ENCODE peak calls at places on chromosomes 3 and 15, in seven cellular contexts. L is adrenal gland, X is NB4, V is heart left ventricle, U is A549, D is uterus, R is endothelial cell of umbilical vein. I is an unnamed sample.

GRCh38 chr3:8343058-8343457 is 158.6 kb upstream of the LMCD1 start:
- DNase-seq in V (no peak), R (no peak), X (no peak), L (no peak), D (no peak), U (no peak), I (no peak)

GRCh38 chr3:73687081-73688004 is 62.6 kb upstream of the PDZRN3 start:
- DNase-seq in R (no peak), V (no peak), L (no peak), D (no peak), X (no peak), U (no peak), I (no peak)

GRCh38 chr15:59283717-59284336 is 77.2 kb downstream of the LDHAL6B start:
- DNase-seq in R (no peak), L (no peak), U (peak), X (no peak), V (no peak), D (no peak), I (no peak)

GRCh38 chr3:169764164-169764452 is 752 bp downstream of the TERC start:
- DNase-seq in R (no peak), D (no peak), U (no peak), V (no peak), X (peak), L (no peak), I (no peak)

GRCh38 chr3:111895079-111895478 is 36.0 kb downstream of the PHLDB2 start:
- DNase-seq in R (peak), V (no peak), X (peak), L (no peak), D (no peak), U (peak), I (no peak)

GRCh38 chr15:64029111-64029510 is 17.2 kb downstream of the DAPK2 start:
- DNase-seq in R (no peak), U (no peak), D (no peak), V (no peak), L (no peak), X (no peak), I (no peak)

GRCh38 chr3:52704611-52705437 is 767 bp downstream of the GLT8D1 start:
- DNase-seq in D (no peak), V (no peak), R (peak), X (peak), L (peak), U (peak), I (peak)

GRCh38 chr3:77467702-77468407 is 428.0 kb downstream of the ROBO2 start:
- DNase-seq in D (no peak), R (no peak), U (no peak), L (no peak), V (no peak), X (no peak), I (no peak)

GRCh38 chr3:105062853-105063252 is 303.9 kb upstream of the ALCAM start:
- DNase-seq in V (no peak), D (no peak), R (peak), L (no peak), X (no peak), U (no peak), I (no peak)

GRCh38 chr3:38008191-38008701 is 17.7 kb downstream of the VILL start:
- DNase-seq in X (no peak), D (no peak), L (no peak), R (no peak), V (peak), U (no peak), I (no peak)

GRCh38 chr3:71109241-71109976 is 474.1 kb downstream of the FOXP1 start:
- DNase-seq in U (no peak), L (no peak), R (peak), V (no peak), X (no peak), D (no peak), I (no peak)

GRCh38 chr3:133742351-133743091 is 3.7 kb upstream of the TF start:
- DNase-seq in L (no peak), R (no peak), X (no peak), U (peak), D (no peak), V (no peak), I (no peak)

GRCh38 chr3:14333215-14333614 is 69.2 kb upstream of the SLC6A6 start:
- DNase-seq in D (no peak), V (no peak), R (no peak), X (no peak), U (no peak), L (no peak), I (no peak)

GRCh38 chr3:191085091-191085490 is 114.0 kb upstream of the OSTN start:
- DNase-seq in U (no peak), D (no peak), R (no peak), V (no peak), X (no peak), L (no peak), I (no peak)

GRCh38 chr3:193857996-193858395 is 265.0 kb downstream of the OPA1 start:
- DNase-seq in R (no peak), V (no peak), L (peak), D (no peak), X (peak), U (peak), I (peak)

GRCh38 chr3:81218023-81218422 is 543.4 kb downstream of the GBE1 start:
- DNase-seq in D (no peak), V (no peak), L (no peak), U (peak), X (peak), R (peak), I (no peak)

GRCh38 chr3:186340211-186340610 is 21.8 kb downstream of the DGKG start:
- DNase-seq in X (no peak), L (no peak), R (no peak), V (no peak), D (no peak), U (no peak), I (no peak)

GRCh38 chr3:53696401-53697172 is 149.6 kb downstream of the CHDH start:
- DNase-seq in R (no peak), X (peak), V (peak), U (peak), D (no peak), L (no peak), I (no peak)

GRCh38 chr3:99009851-99010250 is 108.4 kb upstream of the DCBLD2 start:
- DNase-seq in U (no peak), L (no peak), X (no peak), V (no peak), D (no peak), R (no peak), I (peak)

GRCh38 chr15:58526647-58527192 is 94.9 kb downstream of the LIPC start:
- DNase-seq in R (no peak), V (no peak), U (no peak), D (no peak), L (no peak), X (peak), I (no peak)

DNA sequence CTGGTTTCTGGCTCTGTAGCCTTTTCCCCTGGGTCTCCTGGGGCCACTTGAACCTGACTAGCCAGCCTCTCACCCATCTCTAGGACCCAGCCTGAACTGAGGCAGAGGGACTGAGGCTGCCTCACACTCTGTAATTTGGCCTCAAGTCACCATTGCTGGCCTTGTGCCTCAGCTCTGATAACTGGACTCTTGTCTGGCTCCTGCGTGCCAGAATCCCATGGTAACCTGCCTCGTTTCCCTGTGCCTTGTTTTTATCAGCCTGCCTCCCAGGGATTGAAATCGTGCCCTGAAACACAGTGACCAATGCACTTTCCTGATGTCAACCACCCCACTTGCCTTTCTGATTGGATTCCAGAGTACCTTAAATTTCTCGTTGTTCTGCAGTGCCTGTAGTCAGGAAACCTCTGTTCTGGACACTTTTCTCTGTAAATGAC is 27.9 kb downstream of the CRTC3 start:
- DNase-seq in D (peak), V (peak), R (peak), X (no peak), U (no peak), L (peak), I (peak)
- TF ChIP-seq POLR2A in D (no peak), V (peak), R (no peak), X (no peak), U (no peak), L (no peak), I (no peak)

GRCh38 chr3:101200461-101200860 is 119.9 kb downstream of the IMPG2 start:
- DNase-seq in V (no peak), L (no peak), X (no peak), U (no peak), R (peak), D (no peak), I (peak)

GRCh38 chr3:101193957-101194356 is 126.4 kb downstream of the IMPG2 start:
- DNase-seq in R (no peak), X (no peak), L (no peak), U (peak), V (no peak), D (no peak), I (no peak)

DNA sequence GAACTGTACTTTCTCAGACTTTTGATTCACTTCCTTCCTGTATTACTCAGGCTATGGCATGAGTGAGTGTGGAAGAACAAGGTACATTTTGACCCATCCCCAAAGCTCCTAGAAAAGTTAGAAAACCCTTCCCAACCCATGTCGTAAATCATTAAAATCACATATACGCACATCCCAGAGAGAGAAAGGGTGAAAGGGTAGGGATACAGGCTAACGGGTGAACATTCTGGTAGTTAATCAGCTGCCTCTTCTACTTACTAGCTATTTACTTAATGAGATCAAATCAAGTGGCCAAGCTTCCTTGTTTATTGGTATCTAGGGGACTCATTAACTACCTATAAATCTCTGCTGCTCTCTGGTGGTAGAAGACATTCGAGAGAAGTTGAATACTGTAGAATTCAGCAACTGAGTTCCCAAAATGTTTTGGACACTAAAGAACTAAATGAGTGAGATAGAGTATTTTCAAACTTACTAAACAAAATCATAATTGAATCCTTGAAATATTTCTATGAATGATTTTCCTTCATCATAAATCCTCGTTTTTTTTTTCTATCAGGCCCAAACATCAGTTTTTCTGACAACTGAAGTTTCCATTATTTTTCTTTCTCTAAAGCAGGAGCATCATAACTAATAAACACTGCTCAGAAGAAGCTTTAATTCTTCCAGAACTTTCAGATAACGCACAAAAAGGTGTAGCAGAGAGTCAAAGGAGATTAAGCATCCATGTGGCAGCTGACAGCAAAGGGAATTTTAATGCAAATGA is 124.2 kb downstream of the IMPG2 start:
- DNase-seq in R (peak), V (no peak), X (peak), U (peak), D (no peak), L (no peak), I (peak)
- TF ChIP-seq POLR2A in R (no peak), V (no peak), X (no peak), U (no peak), D (no peak), L (no peak), I (no peak)

GRCh38 chr3:21902956-21903355 is 151.9 kb upstream of the ZNF385D start:
- DNase-seq in V (no peak), U (no peak), L (no peak), D (no peak), R (no peak), X (no peak), I (no peak)

GRCh38 chr3:21901504-21901903 is 150.5 kb upstream of the ZNF385D start:
- DNase-seq in X (no peak), L (no peak), D (no peak), R (no peak), U (no peak), V (no peak), I (no peak)
- TF ChIP-seq POLR2A in X (no peak), L (no peak), D (no peak), R (no peak), U (no peak), V (no peak), I (no peak)

GRCh38 chr3:46690798-46691197 is 2.7 kb downstream of the ALS2CL start:
- DNase-seq in L (no peak), D (peak), X (no peak), U (peak), V (peak), R (no peak), I (no peak)
- TF ChIP-seq POLR2A in L (no peak), D (no peak), X (no peak), U (no peak), V (no peak), R (no peak), I (no peak)

I was measured in erythroblast.